ENCODE peak calls at places on chromosomes 5 and 9, in ten cellular contexts. O, N, P, S, V, L, Q, R, C and H are unnamed samples.

GRCh38 chr5:37838152-37838932 is 1.5 kb downstream of the GDNF start:
- DNase-seq in R (no peak), V (peak), Q (peak), L (no peak), P (peak), O (peak), C (peak), S (peak), N (peak), H (no peak)

GRCh38 chr9:83986765-83987401 is 6.3 kb downstream of the RMI1 start:
- DNase-seq in N (peak), C (no peak), P (no peak), R (peak), V (no peak), Q (no peak), S (peak), O (peak), L (no peak), H (no peak)

GRCh38 chr9:108889649-108890067 is 27.6 kb downstream of the ACTL7A start:
- DNase-seq in Q (peak), O (peak), V (peak), P (peak), R (peak), L (no peak), S (peak), C (no peak), N (peak), H (no peak)

GRCh38 chr5:72018158-72018803 is 89.0 kb upstream of the MAP1B start:
- DNase-seq in P (peak), N (peak), R (peak), C (peak), O (peak), Q (peak), S (peak), V (peak), L (no peak), H (peak)

GRCh38 chr9:124145903-124146575 is 111.7 kb upstream of the NEK6 start:
- DNase-seq in V (no peak), L (no peak), R (no peak), C (no peak), S (no peak), O (no peak), P (no peak), N (no peak), Q (no peak), H (no peak)

GRCh38 chr9:92723299-92723625 is 41.4 kb downstream of the BICD2 start:
- DNase-seq in N (no peak), Q (peak), V (no peak), L (no peak), O (peak), R (no peak), S (no peak), P (no peak), C (no peak), H (peak)

GRCh38 chr9:137750563-137750962 is 127.0 kb upstream of the CACNA1B start:
- DNase-seq in P (no peak), S (no peak), N (no peak), Q (no peak), L (no peak), C (no peak), O (no peak), V (no peak), R (no peak), H (no peak)

GRCh38 chr5:117054808-117055398 is 480.3 kb upstream of the SEMA6A start:
- DNase-seq in O (no peak), P (no peak), N (no peak), Q (no peak), C (no peak), L (no peak), V (no peak), R (no peak), S (no peak), H (no peak)

GRCh38 chr9:34541540-34541939 is 18.8 kb upstream of the ENHO start:
- DNase-seq in V (no peak), L (no peak), N (no peak), C (no peak), O (no peak), P (no peak), R (no peak), Q (no peak), S (no peak), H (no peak)

GRCh38 chr5:1009359-1010180 is 968 bp downstream of the NKD2 start:
- DNase-seq in S (no peak), Q (no peak), V (no peak), L (no peak), N (no peak), P (no peak), O (no peak), R (no peak), C (no peak), H (no peak)

GRCh38 chr9:121557581-121558422 is 58.2 kb upstream of the GGTA1 start:
- DNase-seq in V (peak), S (peak), N (peak), Q (peak), C (no peak), P (peak), L (peak), O (peak), R (no peak), H (no peak)

GRCh38 chr5:1753490-1753889 is 46.1 kb downstream of the MRPL36 start:
- DNase-seq in P (no peak), R (no peak), C (no peak), N (no peak), O (no peak), V (no peak), Q (no peak), L (no peak), S (no peak), H (no peak)

GRCh38 chr9:38192731-38193130 is 123.7 kb upstream of the SHB start:
- DNase-seq in R (no peak), L (no peak), Q (no peak), N (no peak), S (no peak), O (no peak), C (no peak), P (no peak), V (no peak), H (no peak)

GRCh38 chr5:171415115-171415730 is 4.2 kb upstream of the FGF18 start:
- DNase-seq in R (no peak), C (no peak), V (no peak), O (peak), L (no peak), P (peak), S (no peak), N (no peak), Q (no peak), H (no peak)

GRCh38 chr9:118786877-118787276 is 582.4 kb downstream of the BRINP1 start:
- DNase-seq in C (no peak), S (no peak), L (no peak), O (no peak), V (no peak), R (no peak), N (no peak), P (no peak), Q (no peak), H (no peak)

GRCh38 chr5:112386716-112387115 is 32.4 kb downstream of the EPB41L4A start:
- DNase-seq in Q (no peak), P (no peak), O (no peak), S (no peak), R (no peak), V (no peak), L (no peak), N (no peak), C (no peak), H (no peak)

GRCh38 chr5:80182802-80183645 is 72.8 kb downstream of the SERINC5 start:
- DNase-seq in S (no peak), Q (no peak), V (peak), C (no peak), O (no peak), L (no peak), P (no peak), N (peak), R (no peak), H (no peak)

GRCh38 chr5:56148453-56148971 is 84.6 kb downstream of the ANKRD55 start:
- DNase-seq in O (peak), N (no peak), R (no peak), P (no peak), S (no peak), Q (no peak), C (peak), V (no peak), L (no peak), H (no peak)

GRCh38 chr5:133122711-133123110 is 70.9 kb downstream of the HSPA4 start:
- DNase-seq in N (no peak), C (no peak), V (no peak), S (no peak), L (no peak), Q (no peak), P (no peak), R (no peak), O (no peak), H (no peak)

GRCh38 chr5:133120156-133120750 is 68.4 kb downstream of the HSPA4 start:
- DNase-seq in S (no peak), R (no peak), V (no peak), L (no peak), C (no peak), P (no peak), Q (no peak), O (no peak), N (no peak), H (no peak)

GRCh38 chr5:133121611-133122150 is 69.9 kb downstream of the HSPA4 start:
- DNase-seq in R (no peak), S (no peak), O (no peak), V (no peak), N (no peak), Q (no peak), C (no peak), P (no peak), L (no peak), H (no peak)

GRCh38 chr5:133119233-133119711 is 67.5 kb downstream of the HSPA4 start:
- DNase-seq in Q (no peak), V (no peak), L (no peak), S (no peak), C (no peak), R (no peak), O (no peak), N (no peak), P (no peak), H (no peak)

DNA sequence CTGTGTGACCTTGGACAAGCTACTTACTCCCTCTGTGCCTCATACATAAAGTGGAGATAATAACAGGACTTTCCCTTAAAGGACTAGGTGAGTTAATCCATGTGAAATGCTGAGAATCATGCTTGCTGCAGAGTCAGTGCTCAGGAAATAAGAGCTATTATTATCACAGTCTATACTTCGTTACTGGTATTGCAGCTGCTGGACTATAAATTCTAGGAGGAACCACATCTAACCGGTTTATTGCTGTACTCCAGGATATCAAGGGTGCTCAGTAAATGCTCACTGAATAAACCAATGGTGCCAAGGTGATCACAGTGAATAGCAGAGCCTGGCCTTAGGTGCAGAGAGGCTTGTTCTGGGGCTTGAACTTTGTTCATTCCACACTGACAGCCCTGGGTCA is 69.3 kb downstream of the HSPA4 start:
- DNase-seq in N (no peak), O (peak), V (no peak), R (no peak), C (no peak), P (peak), Q (no peak), S (no peak), L (no peak), H (no peak)
- H3K4me2 ChIP-seq in N (no peak), O (no peak), V (no peak), R (no peak), C (no peak), P (no peak), Q (no peak), S (no peak), L (no peak), H (no peak)

GRCh38 chr5:32810812-32811211 is 99.7 kb downstream of the NPR3 start:
- DNase-seq in O (peak), P (peak), N (no peak), Q (no peak), S (no peak), C (no peak), L (no peak), V (no peak), R (no peak), H (no peak)
- H3K4me2 ChIP-seq in O (no peak), P (peak), N (no peak), Q (no peak), S (no peak), C (no peak), L (no peak), V (no peak), R (no peak), H (no peak)

DNA sequence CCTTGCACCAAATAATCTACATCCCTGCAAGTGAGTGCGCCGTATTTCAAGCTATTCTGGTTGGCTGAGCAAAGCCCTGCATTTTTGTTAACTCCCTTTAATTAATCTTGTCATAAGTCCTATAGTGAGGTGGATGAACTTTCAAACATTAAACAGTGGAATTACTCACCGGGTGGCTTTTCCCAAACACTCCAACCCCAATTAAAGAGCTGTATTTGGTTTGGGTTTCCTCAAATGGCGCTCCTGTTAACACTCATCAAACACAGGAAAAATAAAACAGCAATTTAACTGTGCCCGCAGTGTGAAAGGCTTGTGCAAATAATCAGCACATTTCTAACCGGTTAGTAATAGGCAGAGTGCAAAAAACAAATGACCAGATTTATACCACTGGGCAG is 662.7 kb upstream of the ZNF608 start:
- DNase-seq in C (no peak), Q (no peak), P (peak), L (peak), V (no peak), N (peak), R (no peak), O (no peak), S (no peak), H (no peak)
- H3K4me2 ChIP-seq in C (peak), Q (no peak), P (peak), L (no peak), V (no peak), N (peak), R (no peak), O (no peak), S (peak), H (no peak)

GRCh38 chr9:113742471-113742870 is 133.6 kb upstream of the ZNF618 start:
- DNase-seq in Q (no peak), S (no peak), L (no peak), O (no peak), P (no peak), N (no peak), V (peak), R (no peak), C (no peak), H (no peak)
- H3K4me2 ChIP-seq in Q (no peak), S (no peak), L (no peak), O (no peak), P (no peak), N (no peak), V (no peak), R (no peak), C (no peak), H (peak)

DNA sequence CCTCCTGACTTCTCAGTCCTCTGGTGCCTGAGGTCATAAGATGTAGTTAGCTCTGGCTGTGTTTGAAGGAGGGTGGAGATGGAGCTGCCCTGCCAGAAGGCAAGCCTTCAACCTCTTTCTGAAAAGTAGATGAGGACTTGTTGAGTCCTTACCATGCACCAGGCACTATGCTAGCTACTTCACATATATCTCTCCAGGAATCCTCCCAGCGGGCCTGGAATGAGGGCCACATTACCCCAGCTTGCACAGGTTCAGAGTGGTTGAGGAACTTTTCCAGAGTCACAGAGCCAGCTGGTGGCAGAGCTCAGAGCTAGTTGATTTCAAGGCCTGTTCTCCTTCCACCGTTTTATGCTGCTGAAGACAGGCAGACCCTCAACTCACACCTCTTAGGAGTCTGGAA is 45.3 kb upstream of the PITX1 start:
- DNase-seq in C (no peak), Q (no peak), S (no peak), P (no peak), O (no peak), R (no peak), N (no peak), L (no peak), V (no peak), H (no peak)
- H3K4me2 ChIP-seq in C (no peak), Q (no peak), S (no peak), P (no peak), O (no peak), R (no peak), N (no peak), L (no peak), V (no peak), H (no peak)

DNA sequence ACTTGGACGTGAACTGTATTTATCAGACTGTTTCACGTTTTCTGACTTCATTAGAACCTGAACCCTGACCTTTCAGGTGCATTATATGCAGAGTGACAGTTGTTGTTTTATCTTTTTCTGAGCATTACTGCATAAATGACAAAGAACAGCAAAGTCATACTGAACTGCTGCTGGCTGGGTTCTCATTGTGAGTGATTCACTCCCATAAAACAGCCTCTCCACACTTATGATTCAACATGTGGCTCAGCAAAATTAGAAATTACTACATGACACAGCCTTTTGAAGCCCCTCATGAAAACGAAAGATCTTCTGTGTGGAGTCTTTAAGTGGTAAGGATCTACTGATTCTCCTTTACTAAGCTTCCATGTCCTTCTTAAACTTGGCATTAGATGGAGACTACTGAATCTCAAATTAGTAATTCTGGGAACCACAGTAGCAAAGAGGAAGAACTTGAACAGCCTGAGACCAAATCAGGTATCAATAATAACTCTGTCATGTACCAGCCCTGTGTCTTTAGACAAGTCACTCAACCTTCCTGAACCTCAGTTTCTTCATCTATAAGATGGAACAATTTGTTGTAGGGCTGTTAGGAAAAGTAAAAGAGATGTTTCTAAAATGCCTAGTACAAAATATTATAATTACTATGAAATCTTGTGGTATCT is 172.3 kb upstream of the GNA14 start:
- DNase-seq in P (peak), V (no peak), L (no peak), N (peak), S (peak), O (peak), C (no peak), Q (peak), R (no peak), H (no peak)
- H3K4me2 ChIP-seq in P (peak), V (no peak), L (no peak), N (peak), S (no peak), O (peak), C (no peak), Q (no peak), R (no peak), H (no peak)

GRCh38 chr9:68651280-68651893 is 53.7 kb upstream of the PIP5K1B start:
- DNase-seq in P (no peak), L (no peak), C (no peak), V (no peak), O (no peak), R (no peak), Q (no peak), N (no peak), S (no peak), H (no peak)

GRCh38 chr9:68648164-68648563 is 56.9 kb upstream of the PIP5K1B start:
- DNase-seq in R (no peak), Q (no peak), O (no peak), N (no peak), C (no peak), S (no peak), L (no peak), V (no peak), P (no peak), H (no peak)

GRCh38 chr9:68643901-68644809 is 60.9 kb upstream of the PIP5K1B start:
- DNase-seq in L (no peak), N (no peak), Q (no peak), C (no peak), R (no peak), S (no peak), P (no peak), V (peak), O (no peak), H (no peak)

GRCh38 chr9:68653141-68653595 is 51.9 kb upstream of the PIP5K1B start:
- DNase-seq in P (no peak), Q (no peak), V (no peak), C (peak), N (no peak), R (no peak), L (no peak), S (no peak), O (no peak), H (no peak)

GRCh38 chr9:68648971-68649370 is 56.1 kb upstream of the PIP5K1B start:
- DNase-seq in P (no peak), C (peak), O (no peak), N (no peak), R (no peak), L (no peak), S (no peak), V (no peak), Q (no peak), H (no peak)
- H3K4me2 ChIP-seq in P (no peak), C (peak), O (no peak), N (no peak), R (no peak), L (no peak), S (no peak), V (no peak), Q (no peak), H (no peak)

DNA sequence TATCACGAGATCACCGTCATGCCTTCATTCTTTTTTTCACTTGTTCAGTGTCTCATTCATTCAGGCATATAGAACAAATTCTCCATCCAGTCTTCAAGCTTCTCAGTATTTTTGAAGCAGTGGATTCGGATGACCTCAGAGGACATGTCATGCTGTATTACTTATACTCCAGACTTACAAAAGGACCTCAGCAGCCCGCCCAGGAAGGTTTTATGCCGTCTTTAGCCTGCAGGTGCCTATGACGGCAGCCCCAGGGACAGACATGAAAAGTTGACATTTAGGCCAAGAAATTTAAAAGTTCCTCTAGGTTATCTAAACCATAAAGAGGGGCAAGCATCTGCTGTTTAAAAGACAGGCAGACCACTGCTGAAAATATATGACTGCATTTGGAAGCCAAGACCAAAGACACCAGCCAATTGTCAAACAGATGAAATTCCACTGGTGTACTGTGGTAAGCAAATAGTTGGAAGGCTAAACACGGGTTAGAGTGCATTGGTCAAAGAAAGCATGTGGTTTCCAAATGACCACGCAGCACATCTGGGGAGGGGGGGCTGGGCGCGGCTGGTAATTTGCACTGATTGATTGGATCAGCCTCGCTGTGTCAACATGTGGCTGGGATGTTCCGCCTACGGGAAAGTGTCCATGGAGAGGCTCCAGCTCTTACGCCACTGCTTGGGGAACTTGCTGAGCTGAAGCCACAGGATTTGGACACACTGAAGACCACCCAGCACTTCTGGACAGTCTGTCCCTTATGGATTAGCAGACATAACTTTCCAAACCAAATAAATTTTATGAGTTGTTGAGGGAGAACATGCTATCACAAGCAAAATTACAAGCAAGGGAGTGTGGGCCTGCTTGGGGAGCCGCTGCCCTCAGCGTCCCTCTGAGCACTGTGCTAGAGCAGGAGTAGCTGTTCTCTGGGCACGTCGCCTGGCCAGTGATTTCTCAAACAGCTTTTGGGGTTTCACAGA is 173.6 kb downstream of the FANCC start:
- DNase-seq in P (peak), N (no peak), O (peak), S (peak), C (no peak), Q (no peak), V (no peak), R (peak), L (no peak), H (no peak)
- H3K4me2 ChIP-seq in P (peak), N (no peak), O (peak), S (peak), C (no peak), Q (no peak), V (no peak), R (peak), L (no peak), H (no peak)